ENCODE peak calls at places on chromosomes 12 and 14, in four cellular contexts. E is NCI-H1092 treated with DMSO at 0.1 percent for 48 hours, B is epithelial cell of prostate, Z is fibroblast of the aortic adventitia. F is an unnamed sample.

GRCh38 chr14:34592623-34593022 is 37.3 kb downstream of the SNX6 start:
- DNase-seq in E (no peak), B (no peak), Z (no peak), F (no peak)

GRCh38 chr12:131102493-131102931 is 148.8 kb downstream of the ADGRD1 start:
- DNase-seq in B (no peak), Z (no peak), E (no peak), F (no peak)

GRCh38 chr14:75654127-75654732 is 6.4 kb downstream of the ERG28 start:
- DNase-seq in Z (peak), B (no peak), E (peak), F (peak)

GRCh38 chr12:12975322-12976077 is 23.5 kb upstream of the GPRC5D start:
- DNase-seq in Z (peak), B (no peak), E (no peak), F (no peak)

GRCh38 chr14:66403183-66403582 is 83.0 kb upstream of the CCDC196 start:
- DNase-seq in Z (peak), B (no peak), E (peak), F (peak)

GRCh38 chr14:91387135-91387849 is 30.3 kb downstream of the CCDC88C start:
- DNase-seq in E (peak), B (no peak), Z (peak), F (no peak)

GRCh38 chr12:130249376-130249775 is 87.1 kb downstream of the FZD10 start:
- DNase-seq in Z (no peak), E (no peak), B (no peak), F (no peak)

GRCh38 chr14:94571395-94571794 is 9.8 kb upstream of the SERPINA5 start:
- DNase-seq in Z (peak), E (no peak), B (no peak), F (no peak)

GRCh38 chr12:22234561-22234960 is 99.9 kb downstream of the ST8SIA1 start:
- DNase-seq in Z (peak), B (no peak), E (no peak), F (no peak)

GRCh38 chr14:55976619-55977018 is 141.6 kb upstream of the PELI2 start:
- DNase-seq in B (no peak), E (peak), Z (peak), F (no peak)

GRCh38 chr12:81208193-81208946 is 130.5 kb downstream of the ACSS3 start:
- DNase-seq in B (no peak), E (no peak), Z (peak), F (no peak)

GRCh38 chr14:100691395-100692025 is 35.2 kb upstream of the DLK1 start:
- DNase-seq in Z (no peak), B (no peak), E (peak), F (no peak)

GRCh38 chr12:108622921-108623514 is 10.7 kb downstream of the SELPLG start:
- DNase-seq in B (no peak), E (no peak), Z (no peak), F (no peak)

GRCh38 chr12:40175489-40175888 is 49.3 kb upstream of the LRRK2 start:
- DNase-seq in Z (no peak), B (no peak), E (no peak), F (no peak)

GRCh38 chr12:32496946-32497345 is 97.6 kb downstream of the FGD4 start:
- DNase-seq in E (no peak), Z (no peak), B (no peak), F (no peak)

GRCh38 chr12:132487311-132487741 is 2.6 kb upstream of the FBRSL1 start:
- DNase-seq in B (no peak), Z (no peak), E (peak), F (no peak)

GRCh38 chr12:101729842-101730241 is 9.4 kb downstream of the SYCP3 start:
- DNase-seq in E (no peak), Z (no peak), B (no peak), F (no peak)